ENCODE peak calls at places on chromosome 13, in five cellular contexts. T is heart left ventricle; L is D721Med; K is stimulated activated naive CD4-positive, alpha-beta T cell treated with Interleukin-2 at 50 U/mL for 16 hours; D is WERI-Rb-1. N is an unnamed sample.

GRCh38 chr13:51731759-51732158 is 72.2 kb downstream of the DHRS12 start:
- DNase-seq in T (no peak), L (no peak), K (no peak), D (no peak), N (no peak)

GRCh38 chr13:32528358-32528757 is 10.2 kb downstream of the N4BP2L2 start:
- DNase-seq in T (no peak), L (no peak), K (no peak), D (no peak), N (no peak)

GRCh38 chr13:82467626-82468025 is 1414.6 kb downstream of the SLITRK1 start:
- DNase-seq in T (no peak), L (no peak), K (no peak), D (no peak), N (no peak)

GRCh38 chr13:31207630-31208549 is 8.1 kb downstream of the B3GLCT start:
- DNase-seq in T (peak; percentile 73), L (no peak), K (no peak), D (peak; percentile 12), N (no peak)

GRCh38 chr13:27830010-27830409 is 37.7 kb downstream of the GSX1 start:
- DNase-seq in T (peak; percentile 33), L (peak; percentile 59), K (peak; percentile 27), D (peak; percentile 68), N (no peak)

GRCh38 chr13:99237981-99238662 is 20.1 kb downstream of the GPR18 start:
- DNase-seq in T (no peak), L (no peak), K (peak; percentile 15), D (no peak), N (no peak)

GRCh38 chr13:109126973-109127615 is 497.7 kb downstream of the MYO16 start:
- DNase-seq in T (no peak), L (no peak), K (no peak), D (peak; percentile 88), N (no peak)

GRCh38 chr13:108195146-108195545 is 20.2 kb downstream of the LIG4 start:
- DNase-seq in T (no peak), L (no peak), K (no peak), D (no peak), N (no peak)

GRCh38 chr13:98775844-98776598 is 23.5 kb upstream of the SLC15A1 start:
- DNase-seq in T (no peak), L (no peak), K (no peak), D (no peak), N (peak; percentile 50)

GRCh38 chr13:112263152-112263551 is 113.0 kb upstream of the SPACA7 start:
- DNase-seq in T (no peak), L (no peak), K (no peak), D (no peak), N (no peak)

GRCh38 chr13:107373551-107373950 is 805.6 kb upstream of the ARGLU1 start:
- DNase-seq in T (no peak), L (no peak), K (no peak), D (no peak), N (no peak)